ENCODE peak calls at places on chromosome 10, in four cellular contexts. One of them, this sample, is unnamed.

GRCh38 chr10:29841724-29842649 is 207.2 kb upstream of the SVIL start:
- DNase-seq in GM12878: no peak
- DNase-seq in H1: no peak
- DNase-seq in SK-N-SH: peak
- DNase-seq in this sample: peak

GRCh38 chr10:101444058-101444457 is 90.1 kb downstream of the BTRC start:
- DNase-seq in GM12878: no peak
- DNase-seq in H1: no peak
- DNase-seq in SK-N-SH: no peak
- DNase-seq in this sample: peak

GRCh38 chr10:69645751-69646687 is 16.0 kb downstream of the FAM241B start:
- DNase-seq in GM12878: no peak
- DNase-seq in H1: no peak
- DNase-seq in SK-N-SH: peak
- DNase-seq in this sample: no peak

GRCh38 chr10:132266594-132267161 is 41.1 kb downstream of the STK32C start:
- DNase-seq in GM12878: no peak
- DNase-seq in H1: no peak
- DNase-seq in SK-N-SH: no peak
- DNase-seq in this sample: no peak

GRCh38 chr10:99984201-99984600 is 25.5 kb downstream of the DNMBP start:
- DNase-seq in GM12878: peak
- DNase-seq in H1: no peak
- DNase-seq in SK-N-SH: no peak
- DNase-seq in this sample: no peak

GRCh38 chr10:100148353-100149211 is 37.2 kb downstream of the ERLIN1 start:
- DNase-seq in GM12878: peak
- DNase-seq in H1: no peak
- DNase-seq in SK-N-SH: no peak
- DNase-seq in this sample: peak

GRCh38 chr10:122476034-122476695 is 14.8 kb downstream of the HTRA1 start:
- DNase-seq in GM12878: no peak
- DNase-seq in H1: no peak
- DNase-seq in SK-N-SH: no peak
- DNase-seq in this sample: no peak

GRCh38 chr10:110780704-110781103 is 91.0 kb upstream of the PDCD4 start:
- DNase-seq in GM12878: no peak
- DNase-seq in H1: no peak
- DNase-seq in SK-N-SH: no peak
- DNase-seq in this sample: no peak

GRCh38 chr10:5813341-5814109 is at the start of gene GDI2:
- DNase-seq in GM12878: peak
- DNase-seq in H1: peak
- DNase-seq in SK-N-SH: peak
- DNase-seq in this sample: peak

GRCh38 chr10:128416231-128416630 is 290.0 kb upstream of the MKI67 start:
- DNase-seq in GM12878: no peak
- DNase-seq in H1: no peak
- DNase-seq in SK-N-SH: no peak
- DNase-seq in this sample: no peak

GRCh38 chr10:48976208-48976607 is 36.6 kb upstream of the LRRC18 start:
- DNase-seq in GM12878: no peak
- DNase-seq in H1: no peak
- DNase-seq in SK-N-SH: peak
- DNase-seq in this sample: peak

GRCh38 chr10:53786236-53786635 is 1013.7 kb upstream of the MBL2 start:
- DNase-seq in GM12878: no peak
- DNase-seq in H1: no peak
- DNase-seq in SK-N-SH: no peak
- DNase-seq in this sample: peak

GRCh38 chr10:24718031-24718855 is 5.4 kb downstream of the ARHGAP21 start:
- DNase-seq in GM12878: no peak
- DNase-seq in H1: no peak
- DNase-seq in SK-N-SH: no peak
- DNase-seq in this sample: peak

GRCh38 chr10:131271966-131272365 is 39.6 kb downstream of the TCERG1L start:
- DNase-seq in GM12878: no peak
- DNase-seq in H1: no peak
- DNase-seq in SK-N-SH: peak
- DNase-seq in this sample: no peak

GRCh38 chr10:6218692-6219493 is 16.2 kb downstream of the PFKFB3 start:
- DNase-seq in GM12878: no peak
- DNase-seq in H1: no peak
- DNase-seq in SK-N-SH: no peak
- DNase-seq in this sample: no peak

GRCh38 chr10:131656009-131656408 is 244.8 kb upstream of the PPP2R2D start:
- DNase-seq in GM12878: no peak
- DNase-seq in H1: no peak
- DNase-seq in SK-N-SH: no peak
- DNase-seq in this sample: no peak

GRCh38 chr10:90435296-90435695 is 422.5 kb downstream of the HTR7 start:
- DNase-seq in GM12878: no peak
- DNase-seq in H1: no peak
- DNase-seq in SK-N-SH: no peak
- DNase-seq in this sample: no peak

GRCh38 chr10:101120884-101121660 is 10.0 kb upstream of the TLX1 start:
- DNase-seq in GM12878: no peak
- DNase-seq in H1: no peak
- DNase-seq in SK-N-SH: peak
- DNase-seq in this sample: no peak

GRCh38 chr10:129774082-129774735 is 189.9 kb downstream of the EBF3 start:
- DNase-seq in GM12878: no peak
- DNase-seq in H1: no peak
- DNase-seq in SK-N-SH: no peak
- DNase-seq in this sample: no peak

GRCh38 chr10:109889867-109890266 is 33.4 kb downstream of the XPNPEP1 start:
- DNase-seq in GM12878: no peak
- DNase-seq in H1: no peak
- DNase-seq in SK-N-SH: no peak
- DNase-seq in this sample: no peak

GRCh38 chr10:73907841-73908517 is 3.0 kb upstream of the PLAU start:
- DNase-seq in GM12878: no peak
- DNase-seq in H1: no peak
- DNase-seq in SK-N-SH: no peak
- DNase-seq in this sample: no peak

GRCh38 chr10:58807631-58808024 is 295.0 kb downstream of the BICC1 start:
- DNase-seq in GM12878: no peak
- DNase-seq in H1: no peak
- DNase-seq in SK-N-SH: no peak
- DNase-seq in this sample: peak

GRCh38 chr10:2202401-2202800 is 465.1 kb upstream of the ADARB2 start:
- DNase-seq in GM12878: no peak
- DNase-seq in H1: peak
- DNase-seq in SK-N-SH: no peak
- DNase-seq in this sample: no peak

GRCh38 chr10:108688314-108688713 is 1235.0 kb downstream of the XPNPEP1 start:
- DNase-seq in GM12878: no peak
- DNase-seq in H1: no peak
- DNase-seq in SK-N-SH: no peak
- DNase-seq in this sample: no peak

GRCh38 chr10:48821692-48822091 is 117.9 kb downstream of the LRRC18 start:
- DNase-seq in GM12878: no peak
- DNase-seq in H1: no peak
- DNase-seq in SK-N-SH: no peak
- DNase-seq in this sample: no peak

GRCh38 chr10:133608855-133609254 is 17.7 kb downstream of the FRG2B start:
- DNase-seq in GM12878: no peak
- DNase-seq in H1: no peak
- DNase-seq in SK-N-SH: peak
- DNase-seq in this sample: no peak

GRCh38 chr10:126846959-126847358 is 58.3 kb upstream of the DOCK1 start:
- DNase-seq in GM12878: no peak
- DNase-seq in H1: no peak
- DNase-seq in SK-N-SH: peak
- DNase-seq in this sample: no peak

GRCh38 chr10:1151071-1152033 is 95.2 kb downstream of the WDR37 start:
- DNase-seq in GM12878: no peak
- DNase-seq in H1: no peak
- DNase-seq in SK-N-SH: peak
- DNase-seq in this sample: no peak

GRCh38 chr10:85643839-85644525 is 722.6 kb downstream of the GRID1 start:
- DNase-seq in GM12878: no peak
- DNase-seq in H1: no peak
- DNase-seq in SK-N-SH: no peak
- DNase-seq in this sample: peak

GRCh38 chr10:12448340-12448728 is 99.0 kb downstream of the CAMK1D start:
- DNase-seq in GM12878: no peak
- DNase-seq in H1: no peak
- DNase-seq in SK-N-SH: no peak
- DNase-seq in this sample: no peak

GRCh38 chr10:28179006-28179405 is 123.9 kb downstream of the MPP7 start:
- DNase-seq in GM12878: no peak
- DNase-seq in H1: no peak
- DNase-seq in SK-N-SH: no peak
- DNase-seq in this sample: no peak

GRCh38 chr10:17768957-17769356 is 17.0 kb downstream of the TMEM236 start:
- DNase-seq in GM12878: no peak
- DNase-seq in H1: no peak
- DNase-seq in SK-N-SH: no peak
- DNase-seq in this sample: no peak

GRCh38 chr10:87843714-87844113 is 19.6 kb downstream of the KLLN start:
- DNase-seq in GM12878: no peak
- DNase-seq in H1: no peak
- DNase-seq in SK-N-SH: no peak
- DNase-seq in this sample: no peak

DNA sequence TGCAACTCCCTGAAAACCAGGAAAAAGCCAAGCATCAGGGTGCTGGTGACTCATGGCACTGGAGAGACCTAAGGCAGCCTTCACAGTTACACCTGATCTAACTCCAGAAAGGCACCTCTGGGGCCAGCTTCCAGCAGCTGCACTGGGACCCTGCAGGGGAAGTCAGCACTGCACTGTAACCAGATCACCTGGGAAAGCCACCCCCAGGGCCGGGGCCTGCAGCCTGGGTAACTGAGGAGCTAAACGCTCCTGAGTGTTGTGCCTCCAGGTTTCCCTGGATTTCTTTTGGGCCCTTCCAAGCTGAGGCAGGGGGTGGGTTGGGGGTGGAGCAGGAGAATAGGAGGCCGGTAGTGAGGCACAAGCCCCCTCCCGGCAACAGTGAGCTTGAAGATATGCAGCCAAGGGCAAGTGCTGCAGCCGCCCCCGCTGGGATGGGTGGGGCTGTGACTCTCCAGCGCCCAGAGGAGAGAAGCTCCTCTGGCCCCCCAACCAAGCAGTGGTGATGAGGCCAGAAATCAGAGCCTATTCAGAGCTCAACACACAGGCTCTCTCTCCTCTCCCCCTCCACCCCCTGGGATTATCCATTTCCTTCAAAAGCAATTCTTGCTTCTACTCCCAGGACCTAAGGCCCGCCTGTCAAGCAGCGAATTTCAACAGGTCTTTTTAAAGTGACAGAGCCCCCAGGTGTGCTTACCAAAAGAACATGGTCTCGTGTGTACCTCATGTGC is 2.6 kb downstream of the CXCL12 start:
- DNase-seq in GM12878: no peak
- DNase-seq in H1: no peak
- DNase-seq in SK-N-SH: no peak
- DNase-seq in this sample: no peak
- TF ChIP-seq TCF12 in GM12878: no peak
- TF ChIP-seq TCF12 in H1: no peak
- TF ChIP-seq TCF12 in SK-N-SH: no peak
- TF ChIP-seq TCF12 in this sample: no peak

GRCh38 chr10:79981673-79982485 is 33.0 kb upstream of the SFTPD start:
- DNase-seq in GM12878: no peak
- DNase-seq in H1: peak
- DNase-seq in SK-N-SH: peak
- DNase-seq in this sample: peak
- TF ChIP-seq EP300 in GM12878: no peak
- TF ChIP-seq EP300 in H1: no peak
- TF ChIP-seq EP300 in SK-N-SH: no peak
- TF ChIP-seq EP300 in this sample: no peak

GRCh38 chr10:118997379-118997778 is 32.1 kb upstream of the NANOS1 start:
- DNase-seq in GM12878: no peak
- DNase-seq in H1: no peak
- DNase-seq in SK-N-SH: no peak
- DNase-seq in this sample: no peak
- TF ChIP-seq TCF12 in GM12878: no peak
- TF ChIP-seq TCF12 in H1: no peak
- TF ChIP-seq TCF12 in SK-N-SH: no peak
- TF ChIP-seq TCF12 in this sample: no peak

GRCh38 chr10:34730726-34731125 is 84.4 kb downstream of the PARD3 start:
- DNase-seq in GM12878: no peak
- DNase-seq in H1: no peak
- DNase-seq in SK-N-SH: no peak
- DNase-seq in this sample: no peak

GRCh38 chr10:34729619-34730018 is 85.5 kb downstream of the PARD3 start:
- DNase-seq in GM12878: no peak
- DNase-seq in H1: no peak
- DNase-seq in SK-N-SH: no peak
- DNase-seq in this sample: no peak

GRCh38 chr10:34726862-34727261 is 88.2 kb downstream of the PARD3 start:
- DNase-seq in GM12878: no peak
- DNase-seq in H1: no peak
- DNase-seq in SK-N-SH: no peak
- DNase-seq in this sample: no peak

GRCh38 chr10:34728361-34728760 is 86.7 kb downstream of the PARD3 start:
- DNase-seq in GM12878: no peak
- DNase-seq in H1: no peak
- DNase-seq in SK-N-SH: no peak
- DNase-seq in this sample: no peak

GRCh38 chr10:34727595-34728033 is 87.5 kb downstream of the PARD3 start:
- DNase-seq in GM12878: no peak
- DNase-seq in H1: no peak
- DNase-seq in SK-N-SH: no peak
- DNase-seq in this sample: peak
- TF ChIP-seq EP300 in GM12878: no peak
- TF ChIP-seq EP300 in H1: no peak
- TF ChIP-seq EP300 in SK-N-SH: no peak
- TF ChIP-seq EP300 in this sample: no peak

This sample was measured in HepG2.